ENCODE peak calls at places on chromosomes 3 and 15, in ten cellular contexts. P is left lung; S is aorta; D is cardiac muscle cell; I is CD8-positive, alpha-beta T cell; K is lower lobe of right lung; N is mucosa of descending colon; U is BE2C; V is fibroblast of lung; O is gastrocnemius medialis. F is an unnamed sample.

GRCh38 chr3:153163349-153164008 is 1.5 kb downstream of the RAP2B start:
- DNase-seq in O (no peak), D (peak), N (no peak), P (no peak), K (no peak), V (peak), S (no peak), U (no peak), I (no peak), F (no peak)

GRCh38 chr3:184609861-184610365 is 48.3 kb downstream of the EPHB3 start:
- DNase-seq in D (no peak), V (no peak), P (peak), S (peak), I (no peak), O (no peak), K (no peak), N (no peak), U (no peak), F (no peak)

GRCh38 chr3:195386739-195387138 is 56.1 kb downstream of the ACAP2 start:
- DNase-seq in V (no peak), D (no peak), S (no peak), K (no peak), P (no peak), O (no peak), U (no peak), I (no peak), N (no peak), F (no peak)

GRCh38 chr15:62818691-62819090 is 223.9 kb upstream of the TPM1 start:
- DNase-seq in V (no peak), S (no peak), K (no peak), U (no peak), I (no peak), D (peak), P (no peak), O (no peak), N (no peak), F (no peak)

GRCh38 chr3:29525254-29525881 is 244.5 kb downstream of the RBMS3 start:
- DNase-seq in U (no peak), V (peak), O (peak), S (peak), D (peak), N (no peak), I (no peak), P (no peak), K (no peak), F (no peak)

GRCh38 chr3:52004906-52005395 is 9.3 kb upstream of the RPL29 start:
- DNase-seq in P (peak), K (no peak), I (no peak), S (no peak), N (no peak), V (no peak), U (no peak), D (no peak), O (no peak), F (no peak)

GRCh38 chr15:58227706-58228543 is 89.7 kb downstream of the AQP9 start:
- DNase-seq in U (peak), S (peak), D (peak), O (peak), N (no peak), K (peak), V (peak), I (peak), P (peak), F (peak)

GRCh38 chr15:23385886-23386430 is 31.4 kb downstream of the GOLGA8S start:
- DNase-seq in U (no peak), N (no peak), P (no peak), S (no peak), O (no peak), K (no peak), I (no peak), D (no peak), V (no peak), F (no peak)

GRCh38 chr3:50365080-50365841 is 5.9 kb upstream of the TMEM115 start:
- DNase-seq in P (peak), N (peak), O (peak), S (peak), I (peak), K (peak), U (peak), V (peak), D (peak), F (peak)

GRCh38 chr3:186487819-186488218 is 56.4 kb downstream of the CRYGS start:
- DNase-seq in O (no peak), S (no peak), V (no peak), D (no peak), U (no peak), N (no peak), I (no peak), P (no peak), K (no peak), F (no peak)

GRCh38 chr3:132448211-132448961 is 31.1 kb downstream of the DNAJC13 start:
- DNase-seq in P (no peak), K (no peak), V (peak), S (peak), U (no peak), I (no peak), O (peak), D (peak), N (no peak), F (no peak)

GRCh38 chr3:62567097-62568021 is 194.0 kb upstream of the FEZF2 start:
- DNase-seq in N (no peak), V (peak), P (no peak), O (no peak), D (peak), U (no peak), S (peak), I (no peak), K (peak), F (peak)

GRCh38 chr3:73004316-73004715 is 7.7 kb downstream of the PPP4R2 start:
- DNase-seq in D (no peak), U (no peak), N (no peak), K (no peak), P (no peak), O (no peak), S (no peak), I (no peak), V (no peak), F (no peak)

GRCh38 chr15:34122771-34123183 is 20.9 kb downstream of the PGBD4 start:
- DNase-seq in P (no peak), S (no peak), I (no peak), K (no peak), N (no peak), U (no peak), O (no peak), V (peak), D (peak), F (peak)

GRCh38 chr3:129605593-129606521 is 619 bp downstream of the PLXND1 start:
- DNase-seq in S (no peak), O (no peak), N (no peak), V (peak), D (peak), U (peak), P (peak), K (peak), I (peak), F (no peak)

GRCh38 chr3:46549989-46550388 is 16.1 kb downstream of the LRRC2 start:
- DNase-seq in V (no peak), N (no peak), K (no peak), I (no peak), U (no peak), P (no peak), D (no peak), S (no peak), O (no peak), F (no peak)

GRCh38 chr3:189805375-189806067 is 174.3 kb downstream of the TP63 start:
- DNase-seq in D (no peak), K (no peak), S (no peak), N (no peak), I (no peak), V (no peak), P (no peak), U (no peak), O (no peak), F (no peak)

GRCh38 chr3:150460484-150460883 is 52.4 kb downstream of the TSC22D2 start:
- DNase-seq in S (no peak), N (no peak), V (no peak), D (no peak), I (no peak), P (no peak), O (no peak), K (no peak), U (no peak), F (no peak)

GRCh38 chr3:61684386-61684785 is 123.0 kb downstream of the PTPRG start:
- DNase-seq in N (no peak), K (no peak), O (no peak), U (no peak), V (no peak), P (no peak), I (no peak), S (no peak), D (no peak), F (no peak)

GRCh38 chr3:49967307-49967706 is 27.4 kb downstream of the RBM6 start:
- DNase-seq in N (no peak), S (no peak), O (no peak), P (no peak), K (no peak), V (peak), U (no peak), D (peak), I (no peak), F (no peak)

GRCh38 chr3:194270627-194271458 is 80.3 kb downstream of the CPN2 start:
- DNase-seq in V (peak), I (no peak), S (peak), N (peak), U (peak), D (peak), P (no peak), O (peak), K (peak), F (no peak)

GRCh38 chr3:4904801-4905695 is 74.2 kb upstream of the BHLHE40 start:
- DNase-seq in N (no peak), I (no peak), V (peak), K (no peak), U (no peak), P (no peak), O (no peak), D (peak), S (no peak), F (no peak)

GRCh38 chr3:66808891-66809578 is 189.1 kb upstream of the KBTBD8 start:
- DNase-seq in P (no peak), I (no peak), V (no peak), O (no peak), S (no peak), D (no peak), U (no peak), N (no peak), K (no peak), F (no peak)

GRCh38 chr3:64687781-64688515 is at the start of gene ADAMTS9:
- DNase-seq in I (no peak), D (peak), O (peak), U (peak), N (peak), K (peak), P (peak), V (peak), S (peak), F (no peak)
- H3K4me3 ChIP-seq in I (no peak), D (peak), O (peak), U (peak), N (peak), K (peak), P (peak), V (peak), S (peak), F (peak)

GRCh38 chr15:94070341-94071275 is 160.8 kb upstream of the MCTP2 start:
- DNase-seq in P (peak), U (peak), D (no peak), S (no peak), I (no peak), N (peak), K (peak), V (peak), O (no peak), F (no peak)
- H3K4me3 ChIP-seq in P (no peak), U (no peak), D (no peak), S (no peak), I (no peak), N (no peak), K (no peak), V (no peak), O (peak), F (no peak)

GRCh38 chr3:39147374-39147709 is 6.0 kb downstream of the CSRNP1 start:
- DNase-seq in U (no peak), K (no peak), V (no peak), N (no peak), D (no peak), I (no peak), O (no peak), P (no peak), S (no peak), F (no peak)

GRCh38 chr3:39146083-39146501 is 7.3 kb downstream of the CSRNP1 start:
- DNase-seq in V (no peak), N (peak), D (no peak), I (no peak), P (no peak), S (peak), K (peak), O (no peak), U (no peak), F (no peak)

GRCh38 chr3:39147711-39148115 is 5.7 kb downstream of the CSRNP1 start:
- DNase-seq in S (no peak), D (peak), U (no peak), P (no peak), O (no peak), N (peak), K (no peak), V (peak), I (peak), F (no peak)

GRCh38 chr3:39148116-39149058 is 5.0 kb downstream of the CSRNP1 start:
- DNase-seq in U (peak), N (no peak), P (no peak), V (peak), I (peak), O (no peak), D (peak), K (no peak), S (no peak), F (no peak)

DNA sequence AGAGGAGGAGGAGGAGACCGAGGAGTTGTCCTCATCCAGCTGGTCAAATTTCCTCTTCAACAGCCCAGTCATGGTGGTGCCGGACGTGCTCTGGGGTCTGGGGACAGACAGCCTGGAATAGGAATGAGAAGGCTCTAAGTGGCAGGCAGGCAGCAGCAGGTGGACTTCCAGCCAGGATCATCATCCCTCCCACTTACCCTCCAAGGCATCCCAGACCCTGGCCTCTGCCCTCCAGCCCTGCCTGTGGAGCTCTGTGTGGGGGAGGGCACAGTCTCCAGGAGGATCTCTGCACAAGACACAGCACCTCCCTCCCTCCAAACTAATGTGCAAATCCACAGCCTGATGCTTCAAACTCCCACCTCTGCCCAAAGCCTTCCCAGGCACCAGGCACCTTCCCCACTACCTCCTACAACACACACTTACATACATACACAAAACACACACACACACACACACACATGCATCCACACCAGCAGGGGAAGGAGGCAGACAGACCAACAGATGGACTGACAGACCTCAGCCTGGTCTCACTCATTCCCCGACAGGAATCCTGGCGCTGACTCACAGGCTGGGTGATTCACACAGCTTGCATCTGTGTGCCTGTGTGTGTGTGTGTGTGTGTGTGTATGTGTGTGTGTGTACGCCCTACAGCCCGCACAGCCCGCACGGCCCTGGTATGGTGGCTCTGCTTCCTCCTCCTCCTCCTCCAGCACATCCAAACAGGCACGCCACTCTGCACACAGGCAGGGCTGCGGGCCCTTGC is 6.6 kb downstream of the CSRNP1 start:
- DNase-seq in S (peak), O (peak), U (peak), D (peak), V (peak), N (peak), P (peak), I (peak), K (peak), F (peak)
- H3K4me3 ChIP-seq in S (no peak), O (peak), U (peak), D (no peak), V (no peak), N (no peak), P (peak), I (peak), K (peak), F (peak)

DNA sequence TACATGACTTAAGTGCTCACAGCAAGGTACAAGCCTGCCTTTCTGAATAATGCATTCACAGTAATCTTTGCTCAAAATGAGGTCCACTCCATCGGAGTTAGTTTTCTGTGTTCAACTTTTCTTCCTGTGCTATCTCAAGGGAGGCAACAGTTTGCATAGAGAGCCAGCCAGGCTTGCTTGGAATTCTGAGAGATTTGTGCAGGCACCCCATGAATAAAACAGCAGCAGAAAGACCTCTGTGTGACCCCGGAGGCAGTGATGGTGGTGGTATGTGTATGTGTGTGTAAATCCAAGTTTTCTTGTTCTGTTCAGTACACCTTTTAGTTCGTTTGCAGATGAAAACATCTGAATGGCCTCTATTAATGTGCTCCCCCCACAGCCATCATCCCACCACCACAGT is 124.0 kb downstream of the ADAMTS9 start:
- DNase-seq in O (no peak), K (no peak), P (no peak), U (no peak), S (no peak), V (no peak), N (no peak), D (no peak), I (no peak), F (no peak)
- H3K4me3 ChIP-seq in O (no peak), K (no peak), P (no peak), U (no peak), S (no peak), V (no peak), N (no peak), D (no peak), I (no peak), F (no peak)

DNA sequence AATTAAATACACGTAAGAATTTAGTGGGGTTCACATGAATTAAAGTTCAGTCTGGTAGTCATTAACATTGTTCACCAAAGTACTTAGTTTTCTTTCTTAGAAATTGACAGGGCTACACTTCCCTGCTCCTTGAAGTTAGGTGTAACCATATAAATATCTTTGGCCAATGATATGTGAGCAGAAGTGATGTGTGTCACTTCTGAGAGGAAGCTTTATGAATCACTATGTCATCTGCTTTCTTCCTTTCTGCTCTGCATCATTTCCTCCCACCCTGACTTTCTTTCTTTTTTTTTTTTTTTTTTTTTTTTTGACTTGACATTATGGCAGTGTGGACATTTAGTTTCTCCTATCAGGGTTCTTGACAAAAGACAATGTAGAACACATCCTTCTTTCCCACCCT is 156.2 kb upstream of the COL8A1 start:
- DNase-seq in U (no peak), N (no peak), P (no peak), V (no peak), S (no peak), I (no peak), K (no peak), D (no peak), O (no peak), F (no peak)
- H3K4me3 ChIP-seq in U (no peak), N (no peak), P (no peak), V (no peak), S (no peak), I (no peak), K (no peak), D (no peak), O (no peak), F (no peak)

GRCh38 chr3:20130122-20130521 is 55.9 kb downstream of the SGO1 start:
- DNase-seq in D (no peak), U (no peak), I (no peak), S (no peak), V (no peak), N (no peak), O (no peak), P (no peak), K (no peak), F (no peak)

GRCh38 chr3:20128378-20128777 is 57.6 kb downstream of the SGO1 start:
- DNase-seq in V (no peak), K (no peak), P (no peak), S (no peak), O (no peak), U (no peak), I (no peak), N (no peak), D (no peak), F (no peak)

GRCh38 chr3:20123121-20123652 is 62.8 kb downstream of the SGO1 start:
- DNase-seq in I (no peak), K (no peak), V (no peak), D (no peak), P (no peak), S (no peak), U (no peak), O (no peak), N (no peak), F (no peak)

GRCh38 chr3:20125289-20125688 is 60.7 kb downstream of the SGO1 start:
- DNase-seq in U (no peak), K (no peak), S (no peak), D (no peak), N (no peak), P (no peak), V (no peak), I (no peak), O (no peak), F (no peak)

DNA sequence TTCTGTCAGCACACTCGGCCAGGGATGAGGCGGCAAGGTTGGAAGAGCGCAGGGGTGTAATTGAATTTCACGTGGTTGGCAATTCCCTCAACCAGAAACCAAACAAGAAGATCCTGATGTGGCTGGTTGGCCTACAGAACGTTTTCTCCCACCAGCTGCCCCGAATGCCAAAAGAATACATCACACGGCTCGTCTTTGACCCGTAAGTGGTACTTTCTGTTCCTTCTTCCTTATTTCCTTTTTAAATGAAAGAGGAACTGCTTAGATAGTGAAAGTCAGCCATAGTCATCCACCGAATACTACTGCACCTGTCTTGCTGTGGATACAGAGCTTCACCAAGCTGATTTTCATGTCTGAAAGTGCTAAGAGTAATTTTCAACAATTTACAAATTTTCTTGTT is 60.1 kb downstream of the SGO1 start:
- DNase-seq in S (peak), I (no peak), U (no peak), D (no peak), V (no peak), K (no peak), O (peak), N (no peak), P (no peak), F (no peak)
- H3K4me3 ChIP-seq in S (no peak), I (no peak), U (no peak), D (no peak), V (no peak), K (no peak), O (no peak), N (no peak), P (no peak), F (no peak)

GRCh38 chr3:119891944-119892721 is 110.2 kb downstream of the NR1I2 start:
- DNase-seq in P (no peak), S (no peak), V (peak), N (no peak), D (peak), I (peak), K (no peak), O (no peak), U (peak), F (peak)
- H3K4me3 ChIP-seq in P (no peak), S (no peak), V (no peak), N (no peak), D (no peak), I (no peak), K (no peak), O (no peak), U (no peak), F (no peak)

GRCh38 chr3:69462826-69463100 is 76.9 kb upstream of the FRMD4B start:
- DNase-seq in S (no peak), N (no peak), D (no peak), P (no peak), O (no peak), I (no peak), K (no peak), V (no peak), U (no peak), F (no peak)
- H3K4me3 ChIP-seq in S (no peak), N (no peak), D (no peak), P (no peak), O (no peak), I (no peak), K (no peak), V (no peak), U (no peak), F (no peak)

GRCh38 chr3:12719984-12720656 is 38.9 kb downstream of the TMEM40 start:
- DNase-seq in U (peak), P (peak), N (peak), O (peak), K (peak), D (peak), I (peak), V (peak), S (peak), F (peak)
- H3K4me3 ChIP-seq in U (peak), P (no peak), N (no peak), O (peak), K (peak), D (no peak), I (no peak), V (peak), S (no peak), F (peak)

F was measured in AG04450.